ENCODE peak calls at places on chromosomes 16 and 17, in eight cellular contexts. P is stimulated activated CD8-positive, alpha-beta memory T cell treated with anti-CD3 and anti-CD28 coated beads, Interleukin-15, amount 100 ng/mL, for 1 hour; Q is posterior cingulate gyrus; R is aorta; D is HCT116; T is A549; V is NCI-H2081; I is T-cell. N is an unnamed sample.

GRCh38 chr16:69820926-69821541 is 58.9 kb downstream of the WWP2 start:
- DNase-seq in Q (peak; percentile 29), T (no peak), R (peak; percentile 82), I (no peak), V (no peak), D (no peak), P (no peak), N (no peak)

GRCh38 chr17:71870546-71870862 is 250.3 kb upstream of the SOX9 start:
- DNase-seq in I (no peak), D (no peak), P (no peak), V (peak; percentile 17), R (no peak), T (no peak), Q (no peak), N (no peak)

GRCh38 chr17:81020443-81020766 is 14.5 kb upstream of the BAIAP2 start:
- DNase-seq in I (no peak), P (no peak), Q (no peak), T (no peak), D (no peak), R (no peak), V (no peak), N (no peak)

GRCh38 chr17:50579399-50579798 is 18.9 kb downstream of the CACNA1G start:
- DNase-seq in D (no peak), T (no peak), I (no peak), V (no peak), Q (no peak), P (no peak), R (no peak), N (no peak)

GRCh38 chr17:72030067-72030899 is 90.5 kb upstream of the SOX9 start:
- DNase-seq in V (no peak), I (no peak), P (no peak), R (no peak), T (peak; percentile 88), D (no peak), Q (peak; percentile 44), N (peak; percentile 12)

GRCh38 chr16:66419527-66419926 is 7.6 kb upstream of the BEAN1 start:
- DNase-seq in I (no peak), D (no peak), R (no peak), V (no peak), Q (no peak), P (no peak), T (no peak), N (no peak)

GRCh38 chr16:3755249-3755648 is 37.9 kb upstream of the TRAP1 start:
- DNase-seq in T (no peak), D (no peak), Q (no peak), V (no peak), R (no peak), P (no peak), I (no peak), N (no peak)

GRCh38 chr17:32936894-32937500 is 9.0 kb downstream of the TMEM98 start:
- DNase-seq in Q (peak; percentile 54), V (peak; percentile 13), R (peak; percentile 91), P (peak; percentile 40), T (peak; percentile 78), I (peak; percentile 47), D (peak; percentile 45), N (peak; percentile 58)

GRCh38 chr16:63512910-63513309 is 1476.7 kb upstream of the CDH8 start:
- DNase-seq in P (no peak), R (no peak), I (no peak), D (no peak), Q (no peak), V (no peak), T (no peak), N (no peak)

GRCh38 chr16:77951788-77952187 is 70.6 kb upstream of the CLEC3A start:
- DNase-seq in D (peak; percentile 18), I (no peak), V (no peak), T (peak; percentile 28), R (no peak), Q (no peak), P (no peak), N (no peak)

GRCh38 chr16:84593825-84594724 is 23.8 kb downstream of the COTL1 start:
- DNase-seq in R (no peak), D (no peak), T (no peak), P (peak; percentile 46), I (peak; percentile 72), Q (peak; percentile 44), V (no peak), N (peak; percentile 84)

GRCh38 chr16:22264786-22265185 is 32.4 kb upstream of the POLR3E start:
- DNase-seq in Q (no peak), D (no peak), I (no peak), P (no peak), T (no peak), R (no peak), V (no peak), N (no peak)

GRCh38 chr17:65785109-65785508 is 223.7 kb upstream of the AXIN2 start:
- DNase-seq in R (no peak), T (peak; percentile 18), Q (no peak), I (no peak), D (peak; percentile 66), V (no peak), P (no peak), N (no peak)

GRCh38 chr17:2170023-2170422 is 115.1 kb downstream of the HIC1 start:
- DNase-seq in V (no peak), R (no peak), T (no peak), P (no peak), Q (no peak), I (no peak), D (no peak), N (no peak)

GRCh38 chr17:35932576-35932975 is 2.0 kb upstream of the RDM1 start:
- DNase-seq in V (no peak), I (no peak), D (no peak), R (no peak), Q (no peak), P (no peak), T (no peak), N (no peak)

GRCh38 chr17:81126281-81127132 is 38.8 kb upstream of the PVALEF start:
- DNase-seq in T (no peak), V (no peak), D (no peak), Q (no peak), R (no peak), P (no peak), I (no peak), N (no peak)

GRCh38 chr16:25419681-25420080 is 162.0 kb upstream of the ZKSCAN2 start:
- DNase-seq in T (no peak), D (no peak), Q (no peak), I (no peak), V (no peak), R (no peak), P (no peak), N (no peak)

GRCh38 chr16:68599586-68599985 is 45.5 kb upstream of the CDH3 start:
- DNase-seq in D (no peak), P (no peak), I (no peak), R (no peak), V (no peak), T (no peak), Q (no peak), N (no peak)

GRCh38 chr17:75517277-75517865 is 1.0 kb downstream of the TSEN54 start:
- DNase-seq in I (no peak), Q (no peak), P (no peak), D (peak; percentile 35), T (peak; percentile 81), R (no peak), V (no peak), N (no peak)

GRCh38 chr16:47475786-47476185 is 14.7 kb downstream of the PHKB start:
- DNase-seq in R (no peak), V (no peak), D (no peak), Q (no peak), T (no peak), P (no peak), I (no peak), N (no peak)

GRCh38 chr16:12113581-12114375 is 137.2 kb downstream of the SNX29 start:
- DNase-seq in T (no peak), V (no peak), P (no peak), D (no peak), R (peak; percentile 59), I (no peak), Q (peak; percentile 33), N (no peak)

GRCh38 chr16:73068546-73069401 is 20.8 kb upstream of the ZFHX3 start:
- DNase-seq in R (peak; percentile 93), P (no peak), I (no peak), T (no peak), D (no peak), V (no peak), Q (no peak), N (no peak)

GRCh38 chr17:82287849-82288601 is 14.5 kb upstream of the CSNK1D start:
- DNase-seq in I (no peak), D (peak; percentile 91), R (no peak), Q (no peak), P (no peak), V (peak; percentile 18), T (peak; percentile 85), N (no peak)

GRCh38 chr16:6524501-6524900 is 808.1 kb upstream of the RBFOX1 start:
- DNase-seq in R (no peak), I (no peak), D (no peak), V (no peak), T (no peak), Q (no peak), P (no peak), N (no peak)

GRCh38 chr16:24568392-24568791 is 29.0 kb downstream of the RBBP6 start:
- DNase-seq in T (no peak), Q (no peak), R (no peak), V (no peak), I (no peak), P (no peak), D (no peak), N (no peak)

GRCh38 chr17:70073326-70073725 is 1.7 kb upstream of the KCNJ16 start:
- DNase-seq in Q (no peak), T (no peak), D (no peak), P (no peak), V (no peak), R (no peak), I (no peak), N (no peak)

GRCh38 chr16:86879268-86879667 is 300.9 kb downstream of the FOXL1 start:
- DNase-seq in P (no peak), V (no peak), D (no peak), I (no peak), R (no peak), Q (no peak), T (no peak), N (no peak)

GRCh38 chr17:50027639-50028206 is 28.2 kb upstream of the ITGA3 start:
- DNase-seq in I (no peak), P (no peak), D (peak; percentile 84), V (no peak), Q (no peak), R (peak; percentile 97), T (peak; percentile 98), N (no peak)

GRCh38 chr16:17369441-17369951 is 101.3 kb downstream of the XYLT1 start:
- DNase-seq in Q (no peak), T (no peak), D (no peak), P (peak; percentile 36), R (no peak), I (peak; percentile 73), V (no peak), N (peak; percentile 74)

N was measured in CD8-positive, alpha-beta T cell.